ENCODE peak calls at places on chromosome 2, in ten cellular contexts. One of them, this sample, is unnamed.

GRCh38 chr2:53497020-53497419 is 270.6 kb upstream of the CHAC2 start:
- DNase-seq in heart left ventricle: no peak
- DNase-seq in cardiac muscle cell: no peak
- DNase-seq in tibial artery: no peak
- DNase-seq in HepG2: no peak
- DNase-seq in OCI-LY7: no peak
- DNase-seq in PC-9: no peak
- DNase-seq in CD8-positive, alpha-beta T cell: no peak
- DNase-seq in right lobe of liver: no peak
- DNase-seq in SJCRH30: no peak
- DNase-seq in this sample: no peak

GRCh38 chr2:127410871-127411396 is 7.3 kb upstream of the PROC start:
- DNase-seq in heart left ventricle: no peak
- DNase-seq in cardiac muscle cell: no peak
- DNase-seq in tibial artery: no peak
- DNase-seq in HepG2: peak
- DNase-seq in OCI-LY7: no peak
- DNase-seq in PC-9: peak
- DNase-seq in CD8-positive, alpha-beta T cell: no peak
- DNase-seq in right lobe of liver: no peak
- DNase-seq in SJCRH30: peak
- DNase-seq in this sample: no peak

GRCh38 chr2:242059566-242059965 is 190.0 kb downstream of the RTP5 start:
- DNase-seq in heart left ventricle: no peak
- DNase-seq in cardiac muscle cell: no peak
- DNase-seq in tibial artery: no peak
- DNase-seq in HepG2: no peak
- DNase-seq in OCI-LY7: no peak
- DNase-seq in PC-9: no peak
- DNase-seq in CD8-positive, alpha-beta T cell: no peak
- DNase-seq in right lobe of liver: no peak
- DNase-seq in SJCRH30: no peak
- DNase-seq in this sample: no peak

GRCh38 chr2:150587547-150588209 is 100.2 kb upstream of the RND3 start:
- DNase-seq in heart left ventricle: no peak
- DNase-seq in cardiac muscle cell: no peak
- DNase-seq in tibial artery: no peak
- DNase-seq in HepG2: no peak
- DNase-seq in OCI-LY7: no peak
- DNase-seq in PC-9: no peak
- DNase-seq in CD8-positive, alpha-beta T cell: no peak
- DNase-seq in right lobe of liver: no peak
- DNase-seq in SJCRH30: peak
- DNase-seq in this sample: no peak

GRCh38 chr2:179424571-179424970 is 159.9 kb upstream of the SESTD1 start:
- DNase-seq in heart left ventricle: no peak
- DNase-seq in cardiac muscle cell: no peak
- DNase-seq in tibial artery: no peak
- DNase-seq in HepG2: no peak
- DNase-seq in OCI-LY7: no peak
- DNase-seq in PC-9: no peak
- DNase-seq in CD8-positive, alpha-beta T cell: no peak
- DNase-seq in right lobe of liver: no peak
- DNase-seq in SJCRH30: no peak
- DNase-seq in this sample: no peak

GRCh38 chr2:55112229-55113016 is 62.2 kb upstream of the RTN4 start:
- DNase-seq in heart left ventricle: peak
- DNase-seq in cardiac muscle cell: no peak
- DNase-seq in tibial artery: peak
- DNase-seq in HepG2: peak
- DNase-seq in OCI-LY7: peak
- DNase-seq in PC-9: no peak
- DNase-seq in CD8-positive, alpha-beta T cell: no peak
- DNase-seq in right lobe of liver: no peak
- DNase-seq in SJCRH30: peak
- DNase-seq in this sample: peak

GRCh38 chr2:37855283-37856041 is 69.6 kb upstream of the RMDN2 start:
- DNase-seq in heart left ventricle: peak
- DNase-seq in cardiac muscle cell: no peak
- DNase-seq in tibial artery: peak
- DNase-seq in HepG2: no peak
- DNase-seq in OCI-LY7: no peak
- DNase-seq in PC-9: no peak
- DNase-seq in CD8-positive, alpha-beta T cell: no peak
- DNase-seq in right lobe of liver: no peak
- DNase-seq in SJCRH30: no peak
- DNase-seq in this sample: no peak

GRCh38 chr2:229586746-229587705 is 127.3 kb downstream of the DNER start:
- DNase-seq in heart left ventricle: peak
- DNase-seq in cardiac muscle cell: peak
- DNase-seq in tibial artery: peak
- DNase-seq in HepG2: peak
- DNase-seq in OCI-LY7: peak
- DNase-seq in PC-9: peak
- DNase-seq in CD8-positive, alpha-beta T cell: no peak
- DNase-seq in right lobe of liver: peak
- DNase-seq in SJCRH30: peak
- DNase-seq in this sample: peak

GRCh38 chr2:51697095-51697494 is 665.2 kb upstream of the NRXN1 start:
- DNase-seq in heart left ventricle: no peak
- DNase-seq in cardiac muscle cell: no peak
- DNase-seq in tibial artery: no peak
- DNase-seq in HepG2: peak
- DNase-seq in OCI-LY7: no peak
- DNase-seq in PC-9: no peak
- DNase-seq in CD8-positive, alpha-beta T cell: no peak
- DNase-seq in right lobe of liver: no peak
- DNase-seq in SJCRH30: no peak
- DNase-seq in this sample: no peak

GRCh38 chr2:207991944-207992343 is 33.4 kb downstream of the PLEKHM3 start:
- DNase-seq in heart left ventricle: no peak
- DNase-seq in cardiac muscle cell: no peak
- DNase-seq in tibial artery: no peak
- DNase-seq in HepG2: no peak
- DNase-seq in OCI-LY7: no peak
- DNase-seq in PC-9: no peak
- DNase-seq in CD8-positive, alpha-beta T cell: no peak
- DNase-seq in right lobe of liver: no peak
- DNase-seq in SJCRH30: no peak
- DNase-seq in this sample: no peak

GRCh38 chr2:84181927-84182326 is 277.2 kb downstream of the SUCLG1 start:
- DNase-seq in heart left ventricle: no peak
- DNase-seq in cardiac muscle cell: no peak
- DNase-seq in tibial artery: no peak
- DNase-seq in HepG2: no peak
- DNase-seq in OCI-LY7: no peak
- DNase-seq in PC-9: no peak
- DNase-seq in CD8-positive, alpha-beta T cell: no peak
- DNase-seq in right lobe of liver: no peak
- DNase-seq in SJCRH30: no peak
- DNase-seq in this sample: no peak

GRCh38 chr2:84776011-84776410 is 104.9 kb downstream of the TRABD2A start:
- DNase-seq in heart left ventricle: no peak
- DNase-seq in cardiac muscle cell: no peak
- DNase-seq in tibial artery: no peak
- DNase-seq in HepG2: no peak
- DNase-seq in OCI-LY7: no peak
- DNase-seq in PC-9: no peak
- DNase-seq in CD8-positive, alpha-beta T cell: no peak
- DNase-seq in right lobe of liver: no peak
- DNase-seq in SJCRH30: no peak
- DNase-seq in this sample: no peak

GRCh38 chr2:85273732-85274731 is 53.8 kb downstream of the TGOLN2 start:
- DNase-seq in heart left ventricle: no peak
- DNase-seq in cardiac muscle cell: peak
- DNase-seq in tibial artery: no peak
- DNase-seq in HepG2: peak
- DNase-seq in OCI-LY7: no peak
- DNase-seq in PC-9: peak
- DNase-seq in CD8-positive, alpha-beta T cell: no peak
- DNase-seq in right lobe of liver: no peak
- DNase-seq in SJCRH30: peak
- DNase-seq in this sample: no peak

GRCh38 chr2:176139170-176139611 is 9.7 kb downstream of the HOXD8 start:
- DNase-seq in heart left ventricle: no peak
- DNase-seq in cardiac muscle cell: no peak
- DNase-seq in tibial artery: no peak
- DNase-seq in HepG2: no peak
- DNase-seq in OCI-LY7: no peak
- DNase-seq in PC-9: no peak
- DNase-seq in CD8-positive, alpha-beta T cell: no peak
- DNase-seq in right lobe of liver: no peak
- DNase-seq in SJCRH30: no peak
- DNase-seq in this sample: no peak
- H3K27ac ChIP-seq in heart left ventricle: no peak
- H3K27ac ChIP-seq in cardiac muscle cell: no peak
- H3K27ac ChIP-seq in tibial artery: peak
- H3K27ac ChIP-seq in HepG2: no peak
- H3K27ac ChIP-seq in OCI-LY7: no peak
- H3K27ac ChIP-seq in PC-9: no peak
- H3K27ac ChIP-seq in CD8-positive, alpha-beta T cell: no peak
- H3K27ac ChIP-seq in right lobe of liver: no peak
- H3K27ac ChIP-seq in SJCRH30: no peak
- H3K27ac ChIP-seq in this sample: no peak

DNA sequence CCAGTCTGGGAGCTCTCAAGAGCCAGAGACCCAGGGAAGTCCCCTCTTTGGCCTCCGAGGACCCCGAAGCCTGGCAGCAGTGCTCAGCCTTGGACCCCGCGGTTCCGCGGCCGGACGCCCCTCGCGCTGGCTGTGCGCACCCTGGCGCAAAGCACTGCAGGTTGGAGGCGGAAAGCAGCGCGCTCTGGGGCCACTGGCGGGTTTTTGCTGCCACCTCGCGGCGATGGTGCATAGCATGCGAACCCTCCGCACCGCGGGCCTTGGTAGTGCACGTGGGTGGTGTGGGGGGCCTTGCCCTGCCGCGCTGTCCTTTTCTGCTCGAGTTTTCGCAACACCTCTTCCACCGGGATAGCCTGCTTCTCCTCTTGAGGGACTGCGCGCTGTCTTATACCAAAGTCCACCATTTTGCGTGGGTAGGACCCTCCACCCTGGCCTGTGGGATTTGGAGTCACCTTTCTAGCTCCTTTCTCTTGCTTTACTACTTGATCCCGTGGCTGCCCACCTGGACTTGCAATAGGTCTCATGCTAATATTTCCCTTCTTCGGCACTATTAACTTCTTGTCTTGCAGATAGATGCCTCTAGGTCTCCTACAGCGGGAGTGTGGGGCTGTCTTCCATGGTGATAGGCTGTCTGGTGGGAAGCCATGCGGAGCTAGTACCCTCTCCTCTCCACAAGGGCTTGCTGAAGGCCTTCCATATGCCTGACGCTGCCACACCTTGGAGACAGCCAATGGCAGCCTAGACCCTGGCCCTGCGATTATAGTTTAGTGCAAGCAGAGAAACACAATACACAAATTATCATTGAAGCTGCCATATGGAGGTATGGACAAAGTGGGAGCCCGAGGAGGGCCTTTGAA is 14.3 kb downstream of the SIX3 start:
- DNase-seq in heart left ventricle: peak
- DNase-seq in cardiac muscle cell: peak
- DNase-seq in tibial artery: peak
- DNase-seq in HepG2: peak
- DNase-seq in OCI-LY7: peak
- DNase-seq in PC-9: peak
- DNase-seq in CD8-positive, alpha-beta T cell: peak
- DNase-seq in right lobe of liver: peak
- DNase-seq in SJCRH30: peak
- DNase-seq in this sample: peak
- H3K4me3 ChIP-seq in heart left ventricle: peak
- H3K4me3 ChIP-seq in cardiac muscle cell: peak
- H3K4me3 ChIP-seq in tibial artery: peak
- H3K4me3 ChIP-seq in HepG2: no peak
- H3K4me3 ChIP-seq in OCI-LY7: no peak
- H3K4me3 ChIP-seq in PC-9: peak
- H3K4me3 ChIP-seq in CD8-positive, alpha-beta T cell: peak
- H3K4me3 ChIP-seq in right lobe of liver: peak
- H3K4me3 ChIP-seq in SJCRH30: peak
- H3K4me3 ChIP-seq in this sample: peak

DNA sequence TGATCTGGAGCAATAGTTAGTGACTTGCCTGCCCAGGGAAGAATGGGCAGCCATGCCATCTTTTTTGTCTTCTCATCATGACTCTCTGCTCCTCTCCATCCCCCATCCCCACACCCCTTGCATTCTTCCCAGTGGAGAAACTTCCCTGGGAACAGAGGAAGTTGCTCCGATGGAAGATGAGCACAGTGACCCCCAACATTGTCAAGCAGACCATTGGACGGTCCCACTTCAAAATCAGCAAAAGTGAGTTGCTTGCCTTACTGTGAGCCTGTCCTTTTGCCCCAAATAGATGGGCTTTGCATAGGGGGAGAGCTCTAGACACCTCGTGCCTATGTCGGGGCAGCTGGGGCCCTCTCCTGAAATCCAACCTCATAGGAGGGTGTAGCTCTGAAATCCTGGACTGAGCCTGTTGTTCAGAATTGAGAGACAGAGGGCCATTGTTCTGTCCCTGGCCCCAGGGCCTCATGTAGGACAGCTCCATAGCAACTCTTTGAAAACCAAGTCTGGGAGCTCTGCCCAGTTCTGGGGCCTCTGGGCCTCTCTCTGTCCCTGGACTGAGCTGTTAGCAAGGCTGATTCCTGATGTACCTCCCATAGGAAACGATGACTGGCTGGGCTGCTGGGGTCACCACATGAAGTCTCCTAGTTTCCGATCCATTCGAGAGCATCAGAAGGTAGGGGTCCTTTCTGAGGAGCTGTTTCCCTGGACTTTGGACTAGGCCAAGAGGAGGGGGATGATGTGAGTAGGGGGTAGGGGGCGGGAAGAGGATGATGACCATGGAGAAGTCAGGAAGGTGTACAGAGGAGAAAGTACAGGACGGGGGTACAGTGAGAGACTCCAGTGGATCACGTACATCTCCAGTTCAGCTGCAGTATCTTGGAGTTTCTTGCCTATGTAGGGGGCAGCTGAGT is 35.2 kb downstream of the TTLL4 start:
- DNase-seq in heart left ventricle: peak
- DNase-seq in cardiac muscle cell: no peak
- DNase-seq in tibial artery: no peak
- DNase-seq in HepG2: peak
- DNase-seq in OCI-LY7: no peak
- DNase-seq in PC-9: peak
- DNase-seq in CD8-positive, alpha-beta T cell: no peak
- DNase-seq in right lobe of liver: no peak
- DNase-seq in SJCRH30: peak
- DNase-seq in this sample: peak
- H3K27ac ChIP-seq in heart left ventricle: peak
- H3K27ac ChIP-seq in cardiac muscle cell: no peak
- H3K27ac ChIP-seq in tibial artery: no peak
- H3K27ac ChIP-seq in HepG2: peak
- H3K27ac ChIP-seq in OCI-LY7: no peak
- H3K27ac ChIP-seq in PC-9: peak
- H3K27ac ChIP-seq in CD8-positive, alpha-beta T cell: no peak
- H3K27ac ChIP-seq in right lobe of liver: peak
- H3K27ac ChIP-seq in SJCRH30: peak
- H3K27ac ChIP-seq in this sample: peak

DNA sequence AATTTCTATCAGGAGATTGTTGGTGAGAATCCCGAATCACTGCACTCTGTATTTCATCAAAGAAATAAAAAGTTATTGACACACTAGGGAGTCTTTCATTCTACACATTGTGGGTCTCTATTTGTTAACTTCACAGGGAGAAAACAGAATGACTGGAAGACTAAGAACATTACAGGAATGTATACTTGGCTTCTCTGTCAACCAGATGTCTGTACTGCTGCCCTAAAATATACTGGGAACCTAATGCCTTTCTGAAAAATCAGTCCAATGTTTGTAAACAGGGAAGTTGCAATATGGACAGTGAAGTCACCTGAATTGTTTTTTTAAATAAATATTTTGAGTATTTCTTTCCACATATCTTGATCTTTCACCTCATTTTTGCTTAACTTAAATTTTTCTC is 137.9 kb upstream of the TWIST2 start:
- DNase-seq in heart left ventricle: no peak
- DNase-seq in cardiac muscle cell: no peak
- DNase-seq in tibial artery: no peak
- DNase-seq in HepG2: no peak
- DNase-seq in OCI-LY7: no peak
- DNase-seq in PC-9: no peak
- DNase-seq in CD8-positive, alpha-beta T cell: no peak
- DNase-seq in right lobe of liver: no peak
- DNase-seq in SJCRH30: no peak
- DNase-seq in this sample: no peak
- H3K4me3 ChIP-seq in heart left ventricle: no peak
- H3K4me3 ChIP-seq in cardiac muscle cell: no peak
- H3K4me3 ChIP-seq in tibial artery: no peak
- H3K4me3 ChIP-seq in HepG2: no peak
- H3K4me3 ChIP-seq in OCI-LY7: no peak
- H3K4me3 ChIP-seq in PC-9: no peak
- H3K4me3 ChIP-seq in CD8-positive, alpha-beta T cell: no peak
- H3K4me3 ChIP-seq in right lobe of liver: no peak
- H3K4me3 ChIP-seq in SJCRH30: no peak
- H3K4me3 ChIP-seq in this sample: no peak